ENCODE peak calls at places on chromosome 17, in nine cellular contexts. Y is stimulated activated CD8-positive, alpha-beta memory T cell treated with anti-CD3 and anti-CD28 coated beads, Interleukin-7, amount 100 ng/mL, for 4 hours; E is cardiac fibroblast; Q is SJSA1; A is amniotic stem cell; W is activated naive CD4-positive, alpha-beta T cell; F is omental fat pad; M is stimulated activated CD4-positive, alpha-beta T cell treated with anti-CD3 and anti-CD28 coated beads, TNF-alpha, amount 100 ng/mL, for 48 hours; O is LoVo. D is an unnamed sample.
A peak's percentile ranks its signal among the peaks of the same experiment; 100 is the strongest.

GRCh38 chr17:42670199-42670924 is 6.4 kb downstream of the PLEKHH3 start:
- DNase-seq in Y (no peak), E (no peak), Q (no peak), A (no peak), W (peak; percentile 19), F (no peak), M (no peak), O (no peak), D (no peak)

GRCh38 chr17:70906808-70907207 is 737.5 kb downstream of the KCNJ2 start:
- DNase-seq in Y (no peak), E (peak; percentile 88), Q (no peak), A (no peak), W (no peak), F (no peak), M (no peak), O (no peak), D (peak; percentile 37)

GRCh38 chr17:32956240-32956970 is 28.5 kb downstream of the TMEM98 start:
- DNase-seq in Y (no peak), E (no peak), Q (no peak), A (no peak), W (no peak), F (no peak), M (no peak), O (no peak), D (no peak)

GRCh38 chr17:9021158-9021984 is at the start of gene NTN1:
- DNase-seq in Y (peak; percentile 27), E (peak; percentile 18), Q (peak; percentile 57), A (peak; percentile 5), W (no peak), F (no peak), M (peak; percentile 27), O (peak; percentile 44), D (no peak)

GRCh38 chr17:49521088-49521450 is 26.0 kb downstream of the NGFR start:
- DNase-seq in Y (no peak), E (no peak), Q (no peak), A (no peak), W (no peak), F (no peak), M (no peak), O (no peak), D (no peak)

GRCh38 chr17:28547623-28548416 is 4.6 kb downstream of the UNC119 start:
- DNase-seq in Y (no peak), E (peak; percentile 79), Q (peak; percentile 85), A (no peak), W (peak; percentile 18), F (peak; percentile 47), M (peak; percentile 67), O (peak; percentile 62), D (peak; percentile 73)

GRCh38 chr17:63700528-63701441 is 860 bp upstream of the LIMD2 start:
- DNase-seq in Y (peak; percentile 27), E (peak; percentile 41), Q (no peak), A (no peak), W (peak; percentile 39), F (no peak), M (no peak), O (no peak), D (peak; percentile 50)

GRCh38 chr17:282000-282911 is 70.4 kb downstream of the RPH3AL start:
- DNase-seq in Y (no peak), E (no peak), Q (peak; percentile 28), A (no peak), W (no peak), F (no peak), M (no peak), O (no peak), D (no peak)

GRCh38 chr17:7889166-7889584 is 586 bp downstream of the CHD3 start:
- DNase-seq in Y (no peak), E (peak; percentile 91), Q (peak; percentile 94), A (peak; percentile 61), W (no peak), F (peak; percentile 90), M (no peak), O (peak; percentile 78), D (peak; percentile 92)